ENCODE peak calls at places on chromosomes 12 and 14, in nine cellular contexts. V is NAMALWA; T is GM23248; G is stomach; E is kidney tubule cell; R is stimulated activated CD4-positive, alpha-beta T cell treated with anti-CD3 and anti-CD28 coated beads, Interleukin-12 subunit alpha, Interleukin-12 subunit beta, amount 100 ng/mL, for 48 hours; W is prostate gland; Y is astrocyte of the spinal cord; B is activated T-helper 1 cell treated with Interleukin-2 at 50 U/mL for 16 hours. C is an unnamed sample.

GRCh38 chr12:40010899-40011774 is 94.7 kb downstream of the SLC2A13 start:
- DNase-seq in V (peak; percentile 86), T (peak; percentile 84), G (peak; percentile 45), E (peak; percentile 67), R (peak; percentile 50), W (peak; percentile 35), Y (peak; percentile 65), B (peak; percentile 4), C (peak; percentile 26)

GRCh38 chr12:6226002-6226700 is 26.0 kb downstream of the CD9 start:
- DNase-seq in V (no peak), T (peak; percentile 79), G (peak; percentile 79), E (no peak), R (no peak), W (peak; percentile 91), Y (peak; percentile 89), B (no peak), C (no peak)

GRCh38 chr12:51591020-51591901 is at the start of gene SCN8A:
- DNase-seq in V (peak; percentile 50), T (peak; percentile 89), G (peak; percentile 36), E (peak; percentile 42), R (peak; percentile 3), W (peak; percentile 17), Y (peak; percentile 22), B (peak; percentile 12), C (peak; percentile 66)

GRCh38 chr12:23906329-23906728 is 43.1 kb downstream of the SOX5 start:
- DNase-seq in V (no peak), T (peak; percentile 9), G (no peak), E (peak; percentile 46), R (no peak), W (no peak), Y (peak; percentile 90), B (no peak), C (peak; percentile 45)

GRCh38 chr14:58805057-58805456 is 167.3 kb downstream of the DACT1 start:
- DNase-seq in V (no peak), T (peak; percentile 62), G (no peak), E (no peak), R (no peak), W (no peak), Y (no peak), B (no peak), C (no peak)

GRCh38 chr12:15558915-15559528 is 230.2 kb downstream of the EPS8 start:
- DNase-seq in V (no peak), T (peak; percentile 96), G (no peak), E (peak; percentile 82), R (no peak), W (no peak), Y (peak; percentile 28), B (no peak), C (no peak)

GRCh38 chr14:104786091-104786586 is 9.4 kb downstream of the AKT1 start:
- DNase-seq in V (no peak), T (no peak), G (no peak), E (no peak), R (no peak), W (no peak), Y (no peak), B (no peak), C (no peak)

GRCh38 chr12:29581641-29582040 is 84.2 kb upstream of the OVCH1 start:
- DNase-seq in V (no peak), T (peak; percentile 56), G (no peak), E (no peak), R (no peak), W (no peak), Y (peak; percentile 86), B (no peak), C (no peak)

GRCh38 chr14:57632649-57633048 is 139.0 kb upstream of the CCDC198 start:
- DNase-seq in V (no peak), T (no peak), G (no peak), E (no peak), R (no peak), W (no peak), Y (no peak), B (no peak), C (no peak)

GRCh38 chr12:29073631-29074239 is 75.3 kb upstream of the FAR2 start:
- DNase-seq in V (peak; percentile 64), T (peak; percentile 76), G (no peak), E (peak; percentile 62), R (peak; percentile 17), W (peak; percentile 6), Y (peak; percentile 66), B (no peak), C (no peak)

GRCh38 chr12:74394647-74395046 is 143.0 kb upstream of the ATXN7L3B start:
- DNase-seq in V (no peak), T (no peak), G (no peak), E (no peak), R (no peak), W (no peak), Y (no peak), B (no peak), C (no peak)

GRCh38 chr14:102517412-102518062 is 8.0 kb upstream of the ANKRD9 start:
- DNase-seq in V (no peak), T (peak; percentile 30), G (no peak), E (no peak), R (no peak), W (no peak), Y (no peak), B (no peak), C (no peak)

GRCh38 chr14:53900499-53900898 is 56.1 kb downstream of the BMP4 start:
- DNase-seq in V (no peak), T (peak; percentile 6), G (peak; percentile 29), E (no peak), R (no peak), W (no peak), Y (no peak), B (no peak), C (no peak)

GRCh38 chr12:14846878-14847580 is 3.7 kb upstream of the ART4 start:
- DNase-seq in V (no peak), T (no peak), G (no peak), E (no peak), R (no peak), W (no peak), Y (no peak), B (no peak), C (no peak)

GRCh38 chr12:99984271-99985128 is at the start of gene ANKS1B:
- DNase-seq in V (no peak), T (peak; percentile 63), G (peak; percentile 49), E (peak; percentile 63), R (no peak), W (peak; percentile 49), Y (peak; percentile 15), B (no peak), C (no peak)

GRCh38 chr12:40734283-40734682 is 42.0 kb downstream of the CNTN1 start:
- DNase-seq in V (no peak), T (no peak), G (no peak), E (no peak), R (no peak), W (no peak), Y (no peak), B (no peak), C (peak; percentile 82)

GRCh38 chr12:94677778-94678177 is 27.4 kb upstream of the TMCC3 start:
- DNase-seq in V (no peak), T (no peak), G (peak; percentile 27), E (peak; percentile 22), R (no peak), W (peak; percentile 77), Y (no peak), B (no peak), C (no peak)

GRCh38 chr12:124916370-124917134 is 2.1 kb upstream of the UBC start:
- DNase-seq in V (peak; percentile 65), T (peak; percentile 99), G (peak; percentile 83), E (peak; percentile 95), R (no peak), W (peak; percentile 89), Y (peak; percentile 94), B (no peak), C (peak; percentile 80)

GRCh38 chr12:32446306-32447119 is 47.2 kb downstream of the FGD4 start:
- DNase-seq in V (no peak), T (no peak), G (no peak), E (peak; percentile 50), R (no peak), W (no peak), Y (no peak), B (no peak), C (no peak)

GRCh38 chr14:93909429-93910128 is 17.6 kb upstream of the FAM181A start:
- DNase-seq in V (no peak), T (no peak), G (peak; percentile 47), E (no peak), R (no peak), W (no peak), Y (no peak), B (no peak), C (no peak)

GRCh38 chr14:49858383-49858782 is 5.8 kb upstream of the NEMF start:
- DNase-seq in V (peak; percentile 58), T (no peak), G (no peak), E (no peak), R (no peak), W (no peak), Y (no peak), B (no peak), C (no peak)

GRCh38 chr12:124716208-124717141 is 147.2 kb downstream of the SCARB1 start:
- DNase-seq in V (no peak), T (no peak), G (peak; percentile 55), E (no peak), R (no peak), W (no peak), Y (no peak), B (no peak), C (no peak)

GRCh38 chr14:45610303-45610702 is 357.3 kb upstream of the MIS18BP1 start:
- DNase-seq in V (peak; percentile 2), T (peak; percentile 27), G (no peak), E (peak; percentile 22), R (no peak), W (no peak), Y (peak; percentile 26), B (no peak), C (no peak)

GRCh38 chr14:31886161-31886835 is 190.8 kb upstream of the ARHGAP5 start:
- DNase-seq in V (no peak), T (no peak), G (no peak), E (no peak), R (no peak), W (no peak), Y (peak; percentile 49), B (no peak), C (no peak)